ENCODE peak calls at places on chromosomes 11 and 22, in seven cellular contexts. G is HFFc6, T is AG04450, O is right lobe of liver, C is heart right ventricle, J is PC-3, W is fibroblast of lung. Y is an unnamed sample.

GRCh38 chr11:81331611-81332205 is 1402.0 kb downstream of the FAM181B start:
- DNase-seq in G (no peak), T (no peak), O (no peak), C (no peak), J (no peak), W (no peak), Y (no peak)

GRCh38 chr11:66684635-66685034 is 6.9 kb upstream of the RBM4B start:
- DNase-seq in G (no peak), T (no peak), O (no peak), C (no peak), J (no peak), W (no peak), Y (no peak)

GRCh38 chr11:34560511-34560910 is 46.9 kb upstream of the ELF5 start:
- DNase-seq in G (no peak), T (no peak), O (no peak), C (no peak), J (no peak), W (no peak), Y (no peak)

GRCh38 chr11:58905716-58906547 is 33.4 kb upstream of the GLYATL1 start:
- DNase-seq in G (peak; percentile 90), T (peak; percentile 71), O (peak; percentile 55), C (peak; percentile 64), J (peak; percentile 77), W (peak; percentile 94), Y (peak; percentile 68)

GRCh38 chr11:2529173-2529572 is 84.4 kb downstream of the KCNQ1 start:
- DNase-seq in G (no peak), T (no peak), O (no peak), C (no peak), J (no peak), W (no peak), Y (no peak)

GRCh38 chr11:4185561-4185960 is 91.0 kb downstream of the RRM1 start:
- DNase-seq in G (no peak), T (no peak), O (no peak), C (no peak), J (no peak), W (no peak), Y (no peak)

GRCh38 chr11:75445315-75445953 is 12.4 kb upstream of the KLHL35 start:
- DNase-seq in G (peak; percentile 38), T (no peak), O (peak; percentile 63), C (peak; percentile 66), J (peak; percentile 88), W (peak; percentile 28), Y (peak; percentile 83)

GRCh38 chr22:18115844-18116480 is 5.4 kb downstream of the TUBA8 start:
- DNase-seq in G (no peak), T (no peak), O (no peak), C (no peak), J (no peak), W (no peak), Y (no peak)

GRCh38 chr22:23217171-23218052 is 37.1 kb downstream of the BCR start:
- DNase-seq in G (no peak), T (no peak), O (peak; percentile 55), C (peak; percentile 61), J (no peak), W (no peak), Y (no peak)

GRCh38 chr22:49300951-49301397 is 526.7 kb downstream of the BRD1 start:
- DNase-seq in G (no peak), T (no peak), O (no peak), C (no peak), J (no peak), W (no peak), Y (no peak)

GRCh38 chr22:26656896-26657851 is at the start of gene MIAT:
- DNase-seq in G (no peak), T (no peak), O (peak; percentile 36), C (no peak), J (no peak), W (peak; percentile 48), Y (peak; percentile 39)

GRCh38 chr22:43483266-43483665 is 71.5 kb downstream of the MPPED1 start:
- DNase-seq in G (no peak), T (no peak), O (no peak), C (no peak), J (no peak), W (no peak), Y (no peak)

GRCh38 chr11:63534895-63535461 is 1.6 kb upstream of the PLAAT4 start:
- DNase-seq in G (no peak), T (no peak), O (no peak), C (no peak), J (no peak), W (no peak), Y (no peak)

GRCh38 chr11:46181387-46181786 is 60.1 kb upstream of the PHF21A start:
- DNase-seq in G (no peak), T (no peak), O (no peak), C (no peak), J (no peak), W (no peak), Y (no peak)

GRCh38 chr22:38760477-38761201 is 4.8 kb upstream of the SUN2 start:
- DNase-seq in G (no peak), T (no peak), O (no peak), C (no peak), J (no peak), W (peak; percentile 12), Y (no peak)

GRCh38 chr11:130237282-130238006 is 77.3 kb downstream of the ZBTB44 start:
- DNase-seq in G (no peak), T (no peak), O (no peak), C (no peak), J (no peak), W (no peak), Y (no peak)
- TF ChIP-seq CTCF in G (no peak), T (no peak), O (no peak), C (no peak), J (no peak), W (no peak), Y (no peak)

DNA sequence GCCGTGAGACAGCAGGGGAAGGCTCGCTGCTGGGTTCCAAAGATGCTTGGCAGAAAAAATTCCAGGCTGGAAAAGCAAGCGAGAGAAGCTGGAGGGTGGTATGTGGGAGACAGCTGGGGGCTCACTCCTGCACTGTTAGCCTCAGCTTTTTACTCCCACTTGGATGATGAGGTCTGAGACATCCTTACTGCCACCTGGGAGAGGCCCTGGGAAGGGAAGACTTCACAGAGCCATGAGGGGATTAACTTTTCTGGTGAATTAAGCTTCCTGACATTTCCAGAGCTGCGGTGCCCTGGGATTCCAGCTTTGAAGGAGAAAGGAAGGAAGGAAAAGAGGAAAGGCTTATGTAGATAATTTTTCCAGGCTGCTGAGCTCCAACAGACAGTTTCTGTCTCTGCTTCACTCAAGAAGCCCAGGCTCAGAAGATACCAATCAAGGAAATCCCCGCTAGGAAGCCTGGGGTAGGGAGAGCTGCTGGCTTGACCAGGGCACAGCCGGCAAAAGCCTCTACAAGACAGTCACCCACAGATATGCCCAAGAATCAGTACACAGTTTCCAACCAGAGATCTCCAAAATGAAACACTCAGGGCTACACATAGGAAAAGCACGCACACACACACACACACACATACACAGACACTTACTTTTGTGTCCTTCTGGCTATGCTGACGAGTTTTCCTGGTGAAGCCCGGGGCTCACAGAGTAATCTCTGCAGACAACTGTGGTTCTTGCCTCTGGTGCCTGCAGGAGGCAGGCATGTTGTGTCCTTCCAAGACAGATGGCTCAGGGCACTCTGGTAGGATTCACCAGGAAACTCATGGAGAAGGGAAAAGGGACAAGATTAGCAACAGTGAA is 907 bp downstream of the MCHR1 start:
- DNase-seq in G (peak; percentile 23), T (no peak), O (no peak), C (no peak), J (no peak), W (no peak), Y (peak; percentile 24)
- TF ChIP-seq CTCF in G (no peak), T (peak; percentile 31), O (no peak), C (no peak), J (no peak), W (peak; percentile 9), Y (no peak)

DNA sequence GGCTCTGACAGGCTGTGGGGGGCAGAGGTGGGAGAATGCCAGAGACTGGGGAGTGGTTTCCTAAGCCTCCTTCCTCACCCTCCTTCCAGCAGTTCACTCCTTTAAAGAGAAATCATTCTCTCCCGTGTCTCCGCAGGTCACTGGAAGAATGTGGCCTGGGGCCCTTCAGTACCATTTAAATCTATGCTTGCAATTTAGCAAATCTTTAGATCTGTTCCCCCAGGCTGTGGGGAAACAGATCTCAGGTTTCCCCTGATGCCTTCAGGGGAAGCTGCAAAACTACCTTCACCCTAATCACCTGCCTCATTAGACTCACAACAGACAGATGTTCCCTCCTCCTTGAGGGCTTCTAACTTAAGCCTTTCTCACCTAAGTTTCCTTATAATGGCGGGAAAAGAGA is 55.3 kb downstream of the KIRREL3 start:
- DNase-seq in G (no peak), T (no peak), O (no peak), C (no peak), J (no peak), W (no peak), Y (no peak)
- TF ChIP-seq CTCF in G (no peak), T (no peak), O (no peak), C (no peak), J (no peak), W (no peak), Y (no peak)

DNA sequence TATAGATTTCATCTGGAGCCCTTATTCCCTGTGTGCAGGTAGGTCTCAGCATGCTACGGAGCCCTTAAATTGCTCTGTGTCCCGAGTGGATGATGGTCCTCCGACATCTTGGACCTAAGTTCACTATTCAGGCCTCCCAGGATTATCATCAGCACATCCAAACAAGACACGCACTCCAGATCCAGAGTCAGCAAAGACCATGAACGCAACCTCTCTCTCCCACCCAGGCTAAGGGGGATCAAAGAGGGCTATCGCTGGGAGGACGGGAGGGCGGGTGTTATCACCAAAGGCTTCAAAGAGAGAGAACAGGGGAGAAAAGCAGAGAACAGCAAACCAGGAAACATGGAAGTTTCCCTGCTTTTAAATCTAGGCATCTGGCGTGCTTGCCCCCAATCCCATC is 659.4 kb downstream of the TBC1D22A start:
- DNase-seq in G (no peak), T (no peak), O (no peak), C (no peak), J (no peak), W (no peak), Y (no peak)
- TF ChIP-seq CTCF in G (no peak), T (no peak), O (no peak), C (no peak), J (no peak), W (no peak), Y (no peak)

DNA sequence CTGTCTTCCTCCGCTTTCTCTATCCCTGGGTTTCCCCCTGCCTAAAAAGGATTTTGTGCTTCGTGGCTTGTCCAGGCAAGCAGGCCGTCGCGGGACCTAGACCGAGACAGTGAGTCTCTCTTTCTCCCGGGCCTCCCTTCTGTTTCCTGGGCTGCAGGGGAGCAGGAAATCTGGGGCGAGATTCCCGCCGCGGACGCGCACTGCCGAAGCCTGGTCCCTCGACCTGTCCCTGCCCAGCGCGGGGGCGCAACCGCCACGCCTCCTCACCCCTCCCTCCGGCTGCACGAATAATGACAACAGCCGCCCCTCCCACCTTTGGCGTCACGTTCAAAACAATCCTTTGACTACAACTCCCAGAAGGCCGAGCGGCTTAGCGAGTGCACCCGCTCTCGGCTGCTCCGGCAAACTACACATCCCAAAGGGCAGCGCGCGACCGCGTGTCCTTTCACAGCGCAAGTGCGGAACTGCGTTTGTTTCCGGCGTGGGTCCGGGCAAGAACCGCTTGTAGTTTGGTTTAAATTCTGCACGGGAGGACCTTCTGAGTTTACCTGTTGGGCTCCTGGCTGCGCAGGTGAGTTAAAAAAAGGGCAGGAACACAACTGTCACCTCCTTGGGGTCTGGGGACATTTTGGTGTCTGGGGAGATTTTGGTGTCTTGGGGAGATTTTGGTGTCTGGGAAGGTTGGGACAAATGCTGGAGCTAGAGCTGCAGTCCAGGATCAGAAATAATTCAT is at the start of gene CLP1:
- DNase-seq in G (peak; percentile 99), T (peak; percentile 95), O (peak; percentile 99), C (peak; percentile 100), J (peak; percentile 100), W (peak; percentile 98), Y (peak; percentile 99)
- TF ChIP-seq CTCF in G (no peak), T (no peak), O (peak; percentile 13), C (no peak), J (no peak), W (no peak), Y (no peak)

Y was measured in endothelial cell.